ENCODE peak calls at places on chromosomes 13 and 19, in four cellular contexts. C is astrocyte of the spinal cord, Z is lung, P is RWPE2. X is an unnamed sample.

GRCh38 chr19:49462492-49462891 is 9.5 kb downstream of the ALDH16A1 start:
- DNase-seq in C (no peak), Z (no peak), P (no peak), X (no peak)

GRCh38 chr13:104106705-104107393 is 1040.6 kb upstream of the SLC10A2 start:
- DNase-seq in C (peak), Z (no peak), P (no peak), X (no peak)

GRCh38 chr19:14383898-14384669 is 2.8 kb downstream of the ADGRE5 start:
- DNase-seq in C (peak), Z (peak), P (no peak), X (peak)

GRCh38 chr19:14450168-14450874 is 17.2 kb downstream of the PKN1 start:
- DNase-seq in C (no peak), Z (no peak), P (peak), X (peak)

GRCh38 chr13:19153782-19154450 is 27.7 kb downstream of the TUBA3C start:
- DNase-seq in C (no peak), Z (no peak), P (no peak), X (peak)

GRCh38 chr19:44746946-44747738 is 1.4 kb upstream of the BCL3 start:
- DNase-seq in C (peak), Z (peak), P (peak), X (peak)

GRCh38 chr19:6828698-6829633 is 56.5 kb downstream of the VAV1 start:
- DNase-seq in C (no peak), Z (no peak), P (no peak), X (peak)

GRCh38 chr13:23348270-23349126 is 85.0 kb downstream of the SACS start:
- DNase-seq in C (no peak), Z (no peak), P (no peak), X (no peak)

GRCh38 chr19:50258918-50259372 is 55.5 kb downstream of the MYH14 start:
- DNase-seq in C (no peak), Z (no peak), P (no peak), X (peak)

GRCh38 chr13:21242236-21242635 is 65.8 kb downstream of the MRPL57 start:
- DNase-seq in C (no peak), Z (no peak), P (no peak), X (peak)

GRCh38 chr13:43783820-43784219 is 3.0 kb downstream of the ENOX1 start:
- DNase-seq in C (peak), Z (no peak), P (no peak), X (peak)

GRCh38 chr19:48676887-48677286 is 4.1 kb upstream of the NTN5 start:
- DNase-seq in C (no peak), Z (no peak), P (no peak), X (no peak)

GRCh38 chr13:80010846-80011245 is 330.1 kb downstream of the SPRY2 start:
- DNase-seq in C (no peak), Z (no peak), P (no peak), X (no peak)

GRCh38 chr13:62209539-62209938 is 793.9 kb upstream of the PCDH20 start:
- DNase-seq in C (no peak), Z (no peak), P (no peak), X (no peak)

GRCh38 chr19:33118643-33119042 is 13.3 kb upstream of the WDR88 start:
- DNase-seq in C (no peak), Z (no peak), P (no peak), X (no peak)

GRCh38 chr13:41520016-41520698 is 62.8 kb downstream of the RGCC start:
- DNase-seq in C (no peak), Z (no peak), P (no peak), X (peak)

GRCh38 chr13:20826810-20827560 is 53.2 kb upstream of the EEF1AKMT1 start:
- DNase-seq in C (peak), Z (no peak), P (no peak), X (no peak)

GRCh38 chr13:93244918-93245280 is 18.3 kb downstream of the GPC6 start:
- DNase-seq in C (peak), Z (no peak), P (no peak), X (no peak)

GRCh38 chr19:13135068-13136062 is 14.8 kb downstream of the STX10 start:
- DNase-seq in C (no peak), Z (no peak), P (no peak), X (no peak)

GRCh38 chr19:7196721-7197168 is 97.5 kb downstream of the INSR start:
- DNase-seq in C (no peak), Z (no peak), P (no peak), X (no peak)

GRCh38 chr19:30590596-30591229 is 218.5 kb downstream of the ZNF536 start:
- DNase-seq in C (no peak), Z (no peak), P (no peak), X (no peak)

GRCh38 chr19:10191347-10191746 is 3.4 kb downstream of the DNMT1 start:
- DNase-seq in C (peak), Z (no peak), P (no peak), X (no peak)

GRCh38 chr19:13002389-13002898 is 7.2 kb downstream of the NFIX start:
- DNase-seq in C (no peak), Z (no peak), P (no peak), X (no peak)

GRCh38 chr13:45068036-45069001 is 52.0 kb upstream of the GTF2F2 start:
- DNase-seq in C (no peak), Z (no peak), P (no peak), X (no peak)

GRCh38 chr13:99374169-99374991 is 67.2 kb upstream of the GPR183 start:
- DNase-seq in C (no peak), Z (no peak), P (no peak), X (no peak)

GRCh38 chr19:44745386-44745831 is 3.1 kb upstream of the BCL3 start:
- DNase-seq in C (peak), Z (peak), P (no peak), X (peak)

GRCh38 chr13:24842533-24843278 is 78.7 kb downstream of the RNF17 start:
- DNase-seq in C (no peak), Z (no peak), P (no peak), X (peak)

GRCh38 chr19:16268676-16269319 is 55.8 kb upstream of the KLF2 start:
- DNase-seq in C (no peak), Z (no peak), P (peak), X (no peak)

GRCh38 chr13:48222358-48223015 is 10.5 kb upstream of the ITM2B start:
- DNase-seq in C (peak), Z (peak), P (no peak), X (no peak)

GRCh38 chr13:92097337-92097903 is 699.0 kb downstream of the GPC5 start:
- DNase-seq in C (no peak), Z (no peak), P (no peak), X (peak)

GRCh38 chr19:575527-576506 is 3.4 kb downstream of the BSG start:
- DNase-seq in C (peak), Z (no peak), P (peak), X (no peak)

GRCh38 chr19:5352229-5352763 is 11.7 kb upstream of the PTPRS start:
- DNase-seq in C (no peak), Z (no peak), P (no peak), X (peak)

GRCh38 chr13:51041126-51041525 is 69.9 kb downstream of the C13orf42 start:
- DNase-seq in C (no peak), Z (no peak), P (no peak), X (no peak)

GRCh38 chr13:43784491-43784890 is 2.3 kb downstream of the ENOX1 start:
- DNase-seq in C (no peak), Z (no peak), P (no peak), X (no peak)

GRCh38 chr19:48819366-48819816 is 8.6 kb upstream of the BCAT2 start:
- DNase-seq in C (peak), Z (peak), P (peak), X (no peak)

GRCh38 chr13:78659450-78660110 is 625 bp upstream of the OBI1 start:
- DNase-seq in C (peak), Z (no peak), P (no peak), X (no peak)

DNA sequence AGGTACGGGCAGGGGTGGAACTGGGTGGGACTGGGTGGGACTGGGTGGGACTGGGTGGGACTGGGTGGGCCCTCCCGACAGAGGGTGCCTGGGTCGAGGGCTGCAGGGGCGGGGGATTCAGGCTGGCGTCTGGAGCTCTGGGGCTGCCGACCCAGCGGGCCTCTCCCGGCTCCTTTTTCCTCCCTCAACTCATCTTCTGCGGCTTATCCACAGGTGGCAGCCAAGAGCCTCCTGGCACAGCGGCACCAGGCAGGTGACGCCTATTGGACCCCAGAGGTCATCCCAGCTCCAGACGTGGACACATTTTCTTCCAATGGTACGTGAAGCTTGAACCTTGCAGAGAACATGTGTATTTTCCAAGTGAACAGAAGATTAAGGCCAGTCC is 533 bp downstream of the ZNF544 start:
- DNase-seq in C (peak), Z (no peak), P (no peak), X (peak)
- TF ChIP-seq CTCF in C (peak), Z (no peak), P (peak), X (peak)

GRCh38 chr19:2245273-2245672 is 3.9 kb upstream of the AMH start:
- DNase-seq in C (no peak), Z (no peak), P (no peak), X (no peak)
- TF ChIP-seq CTCF in C (no peak), Z (no peak), P (no peak), X (no peak)

GRCh38 chr13:36815069-36815468 is 4.0 kb upstream of the RFXAP start:
- DNase-seq in C (no peak), Z (no peak), P (no peak), X (no peak)
- TF ChIP-seq CTCF in C (peak), Z (no peak), P (no peak), X (peak)

GRCh38 chr13:97653741-97654140 is 219.8 kb downstream of the RAP2A start:
- DNase-seq in C (no peak), Z (no peak), P (no peak), X (peak)

GRCh38 chr13:97660488-97661086 is 226.6 kb downstream of the RAP2A start:
- DNase-seq in C (no peak), Z (no peak), P (no peak), X (no peak)

GRCh38 chr13:97658556-97658955 is 224.6 kb downstream of the RAP2A start:
- DNase-seq in C (no peak), Z (no peak), P (no peak), X (peak)

GRCh38 chr13:97659602-97660001 is 225.6 kb downstream of the RAP2A start:
- DNase-seq in C (peak), Z (no peak), P (no peak), X (peak)
- TF ChIP-seq CTCF in C (peak), Z (no peak), P (peak), X (peak)